ENCODE peak calls at places on chromosomes 12 and 14, in five cellular contexts. W is thoracic aorta, I is astrocyte of the spinal cord, U is RWPE2, Z is ovary. G is an unnamed sample.

GRCh38 chr14:93880025-93880820 is 46.9 kb upstream of the FAM181A start:
- DNase-seq in W (no peak), I (peak; percentile 2), U (no peak), Z (no peak), G (peak; percentile 2)

GRCh38 chr14:61326847-61327246 is 5.5 kb downstream of the PRKCH start:
- DNase-seq in W (no peak), I (peak; percentile 10), U (no peak), Z (peak; percentile 53), G (no peak)

GRCh38 chr12:92056290-92056689 is 89.4 kb downstream of the BTG1 start:
- DNase-seq in W (no peak), I (no peak), U (no peak), Z (no peak), G (no peak)

GRCh38 chr14:64061115-64061514 is 208.3 kb downstream of the SYNE2 start:
- DNase-seq in W (no peak), I (no peak), U (no peak), Z (no peak), G (no peak)

GRCh38 chr14:74549588-74549987 is 56.0 kb downstream of the ISCA2 start:
- DNase-seq in W (no peak), I (no peak), U (peak; percentile 64), Z (no peak), G (no peak)

GRCh38 chr14:50560929-50561280 is 960 bp downstream of the ATL1 start:
- DNase-seq in W (peak; percentile 76), I (peak; percentile 48), U (no peak), Z (peak; percentile 84), G (peak; percentile 51)

GRCh38 chr12:124418156-124418555 is 123.3 kb downstream of the RFLNA start:
- DNase-seq in W (no peak), I (no peak), U (no peak), Z (no peak), G (no peak)

GRCh38 chr14:95250126-95250824 is 69.4 kb downstream of the CLMN start:
- DNase-seq in W (no peak), I (no peak), U (no peak), Z (no peak), G (no peak)

GRCh38 chr12:94103986-94104385 is 44.4 kb upstream of the PLXNC1 start:
- DNase-seq in W (no peak), I (no peak), U (no peak), Z (no peak), G (no peak)

GRCh38 chr14:68655961-68656360 is 136.9 kb downstream of the ZFP36L1 start:
- DNase-seq in W (no peak), I (no peak), U (no peak), Z (peak; percentile 24), G (no peak)

GRCh38 chr14:24426912-24427536 is 2.4 kb downstream of the CBLN3 start:
- DNase-seq in W (no peak), I (no peak), U (no peak), Z (no peak), G (no peak)

GRCh38 chr12:52371716-52372115 is 4.4 kb upstream of the KRT85 start:
- DNase-seq in W (no peak), I (no peak), U (no peak), Z (no peak), G (no peak)

GRCh38 chr14:104724981-104725771 is 1.1 kb downstream of the ADSS1 start:
- DNase-seq in W (no peak), I (peak; percentile 33), U (no peak), Z (no peak), G (peak; percentile 59)
- H3K4me3 ChIP-seq in W (peak overlapping the region; percentile 90), I (peak overlapping the region; percentile 24), U (peak overlapping the region; percentile 76), Z (peak overlapping the region; percentile 45), G (peak overlapping the region; percentile 62)

DNA sequence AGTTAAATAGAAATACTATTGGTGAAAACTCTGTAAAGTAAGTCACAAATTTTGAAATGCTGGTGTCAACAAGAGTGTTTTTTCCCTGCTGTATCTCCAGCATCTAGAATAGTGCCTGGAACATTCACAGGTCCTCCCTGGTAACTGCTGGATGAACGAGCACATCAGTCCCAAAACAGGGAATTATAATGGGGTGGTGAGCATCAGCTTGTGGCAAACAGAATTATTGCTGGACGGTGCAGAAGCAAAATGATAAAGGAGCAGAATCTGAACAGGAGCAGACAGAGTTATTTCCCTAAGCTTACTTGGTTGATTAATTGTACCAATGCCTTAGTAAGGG is 129.9 kb downstream of the GRIP1 start:
- DNase-seq in W (no peak), I (no peak), U (no peak), Z (no peak), G (no peak)
- TF ChIP-seq CTCF in W (no peak), I (no peak), U (peak; percentile 7), Z (no peak), G (no peak)

GRCh38 chr12:54056110-54056509 is 2.5 kb downstream of the HOXC4 start:
- DNase-seq in W (no peak), I (no peak), U (no peak), Z (no peak), G (no peak)
- H3K4me3 ChIP-seq in W (no peak overlapping the region), I (peak overlapping the region; percentile 69), U (no peak overlapping the region), Z (no peak overlapping the region), G (no peak overlapping the region)

GRCh38 chr12:6234214-6234613 is 34.0 kb downstream of the CD9 start:
- DNase-seq in W (no peak), I (no peak), U (no peak), Z (no peak), G (peak; percentile 27)

GRCh38 chr12:6235499-6235898 is 35.3 kb downstream of the CD9 start:
- DNase-seq in W (no peak), I (no peak), U (no peak), Z (no peak), G (no peak)

GRCh38 chr12:6231359-6232268 is 31.4 kb downstream of the CD9 start:
- DNase-seq in W (no peak), I (no peak), U (no peak), Z (no peak), G (no peak)

GRCh38 chr12:6234906-6235305 is 34.7 kb downstream of the CD9 start:
- DNase-seq in W (no peak), I (no peak), U (no peak), Z (no peak), G (no peak)

DNA sequence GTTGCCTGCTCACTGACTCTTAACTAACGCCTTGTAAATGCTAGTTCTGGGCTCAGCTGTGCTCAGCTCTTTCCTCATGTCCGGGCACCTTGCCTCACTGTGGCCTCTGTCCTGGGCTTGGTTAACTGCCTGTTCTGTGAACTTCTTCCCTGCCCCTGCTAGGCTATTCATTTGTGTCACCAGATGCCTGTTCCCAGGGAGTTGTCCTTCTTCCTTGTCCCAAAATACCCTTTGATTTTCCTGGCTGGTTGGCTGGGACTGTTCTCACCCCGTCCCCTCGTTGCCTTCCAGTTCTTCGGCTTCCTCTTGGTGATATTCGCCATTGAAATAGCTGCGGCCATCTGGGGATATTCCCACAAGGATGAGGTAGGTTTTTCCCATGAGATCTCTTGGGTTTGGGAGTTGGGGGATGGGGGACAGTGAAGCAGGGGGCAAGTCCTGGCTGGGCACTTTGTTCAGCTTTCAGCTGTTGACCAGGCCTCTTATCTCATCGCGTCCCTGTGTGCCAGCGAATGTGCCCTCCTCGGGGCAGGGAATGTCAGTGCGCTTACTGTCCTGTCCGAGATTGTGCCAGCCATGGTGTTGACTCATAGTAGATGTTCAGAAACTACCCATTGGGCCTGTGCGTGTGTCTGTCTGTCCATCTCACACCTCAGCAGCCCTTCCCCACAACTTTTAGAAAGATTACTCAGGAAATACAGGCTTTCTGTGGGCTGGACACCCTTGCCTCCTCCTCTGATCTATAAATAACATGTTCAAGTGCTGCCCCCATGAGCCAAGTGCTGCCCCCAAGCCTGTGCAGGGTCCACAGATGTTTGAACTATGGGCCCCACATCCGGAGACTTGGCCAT is 33.1 kb downstream of the CD9 start:
- DNase-seq in W (no peak), I (no peak), U (no peak), Z (no peak), G (peak; percentile 29)
- TF ChIP-seq CTCF in W (no peak), I (peak; percentile 14), U (no peak), Z (no peak), G (peak; percentile 23)

GRCh38 chr12:76341436-76342030 is 6.7 kb downstream of the BBS10 start:
- DNase-seq in W (no peak), I (peak; percentile 22), U (no peak), Z (no peak), G (no peak)

GRCh38 chr12:76348079-76348901 is at the start of gene BBS10:
- DNase-seq in W (peak; percentile 66), I (peak; percentile 94), U (peak; percentile 91), Z (peak; percentile 88), G (peak; percentile 89)

GRCh38 chr12:76346236-76346635 is 2.0 kb downstream of the BBS10 start:
- DNase-seq in W (no peak), I (no peak), U (no peak), Z (no peak), G (peak; percentile 38)

GRCh38 chr12:76345569-76345968 is 2.6 kb downstream of the BBS10 start:
- DNase-seq in W (no peak), I (no peak), U (no peak), Z (no peak), G (no peak)

DNA sequence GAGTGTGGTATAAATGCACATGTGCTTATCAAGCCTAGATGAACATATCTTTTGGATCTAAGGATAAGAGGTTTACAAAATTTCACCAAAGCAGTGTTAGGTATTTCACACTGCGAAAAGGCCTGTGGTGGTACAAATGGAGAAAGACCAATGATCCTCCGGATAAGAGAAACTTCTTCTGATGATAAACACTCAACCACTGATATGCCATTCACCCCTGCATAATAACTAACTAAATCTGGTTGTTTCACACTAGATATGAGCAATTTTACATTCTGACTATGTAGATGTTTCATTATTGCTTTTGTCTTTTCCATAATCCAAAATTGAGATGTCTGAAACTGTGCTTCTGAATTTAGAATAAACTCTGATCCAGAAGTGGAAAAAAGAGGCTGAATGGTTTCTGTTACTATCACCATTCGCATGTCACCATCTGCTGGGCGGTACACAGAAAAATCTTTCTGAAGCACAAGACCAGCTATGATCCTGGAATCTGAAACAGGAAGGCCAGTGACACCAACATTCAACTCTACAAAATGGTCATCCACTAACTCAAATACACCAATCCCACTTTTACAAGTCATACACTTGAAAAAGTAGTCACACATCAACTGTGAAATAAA is 1.3 kb downstream of the BBS10 start:
- DNase-seq in W (no peak), I (peak; percentile 73), U (no peak), Z (no peak), G (peak; percentile 74)
- H3K4me3 ChIP-seq in W (peak overlapping the region; percentile 89), I (peak overlapping the region; percentile 82), U (peak overlapping the region; percentile 58), Z (no peak overlapping the region), G (peak overlapping the region; percentile 83)

DNA sequence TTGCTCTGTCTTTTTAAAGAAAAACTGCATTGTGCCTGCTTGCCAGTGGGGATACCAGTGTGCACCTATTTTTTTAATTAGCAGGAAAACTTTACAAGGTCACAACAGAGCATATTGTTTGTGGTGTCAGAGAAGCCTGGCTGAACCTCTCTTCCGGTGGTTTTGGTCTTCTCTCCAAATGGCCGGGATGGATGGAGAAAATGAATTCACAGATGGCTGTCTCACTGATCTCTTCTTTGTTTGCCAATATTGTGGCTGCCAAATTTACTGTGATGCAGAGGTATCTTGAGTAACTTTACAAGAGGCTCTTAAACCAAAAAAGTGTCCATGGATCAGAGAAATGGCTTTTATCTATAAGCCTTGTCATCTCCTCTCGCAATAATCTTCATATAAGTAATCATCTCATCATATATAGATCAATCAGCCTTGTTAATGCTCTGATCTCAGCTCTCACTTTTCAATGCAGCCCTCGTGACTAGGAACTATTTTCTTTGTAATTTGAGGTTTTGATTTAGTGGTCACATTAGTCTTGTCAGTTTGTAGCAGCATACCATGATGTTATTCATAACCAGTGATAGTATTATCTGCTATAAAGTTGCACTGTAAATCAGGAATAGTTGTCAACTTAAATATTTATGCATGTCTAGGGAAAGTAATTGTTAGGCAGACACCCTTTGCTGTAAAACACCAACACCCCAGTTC is 308.1 kb downstream of the EGLN3 start:
- DNase-seq in W (no peak), I (no peak), U (no peak), Z (no peak), G (no peak)
- TF ChIP-seq CTCF in W (no peak), I (no peak), U (no peak), Z (no peak), G (no peak)

G was measured in fibroblast of villous mesenchyme.